ENCODE peak calls at places on chromosomes 5 and 9, in nine cellular contexts. H is activated CD8-positive, alpha-beta T cell treated with anti-CD3 and anti-CD28 coated beads for 36 hours; D is HFFc6; F is tibial nerve; Z is endothelial cell; B is Calu3; O is A549; N is foreskin fibroblast; E is cardiac fibroblast. K is an unnamed sample.

GRCh38 chr5:157464518-157465171 is 4.6 kb downstream of the NIPAL4 start:
- DNase-seq in H (peak), D (peak), F (peak), Z (no peak), B (peak), O (peak), N (peak), E (peak), K (no peak)

GRCh38 chr9:112299514-112299913 is 33.9 kb downstream of the PTBP3 start:
- DNase-seq in H (no peak), D (no peak), F (no peak), Z (no peak), B (no peak), O (peak), N (peak), E (peak), K (no peak)

GRCh38 chr5:135745897-135746500 is 88.5 kb upstream of the SLC25A48 start:
- DNase-seq in H (no peak), D (no peak), F (no peak), Z (no peak), B (no peak), O (no peak), N (no peak), E (no peak), K (no peak)

GRCh38 chr5:42230839-42231238 is 192.4 kb upstream of the GHR start:
- DNase-seq in H (no peak), D (no peak), F (no peak), Z (no peak), B (no peak), O (no peak), N (no peak), E (no peak), K (no peak)

GRCh38 chr5:19401032-19401431 is 587.0 kb downstream of the CDH18 start:
- DNase-seq in H (no peak), D (no peak), F (no peak), Z (no peak), B (no peak), O (no peak), N (no peak), E (no peak), K (no peak)

GRCh38 chr5:6850033-6850432 is 136.8 kb downstream of the TENT4A start:
- DNase-seq in H (peak), D (no peak), F (no peak), Z (no peak), B (no peak), O (no peak), N (no peak), E (no peak), K (no peak)

GRCh38 chr9:130616451-130616850 is 37.1 kb downstream of the FUBP3 start:
- DNase-seq in H (no peak), D (no peak), F (no peak), Z (peak), B (no peak), O (no peak), N (no peak), E (no peak), K (no peak)

GRCh38 chr9:72586388-72587160 is 65.2 kb downstream of the TMC1 start:
- DNase-seq in H (peak), D (peak), F (no peak), Z (no peak), B (peak), O (peak), N (peak), E (peak), K (no peak)

GRCh38 chr9:16138961-16139441 is 586.2 kb downstream of the CCDC171 start:
- DNase-seq in H (no peak), D (peak), F (peak), Z (no peak), B (no peak), O (no peak), N (peak), E (peak), K (no peak)

GRCh38 chr9:81560851-81561732 is 128.3 kb downstream of the TLE1 start:
- DNase-seq in H (no peak), D (no peak), F (no peak), Z (no peak), B (no peak), O (no peak), N (no peak), E (no peak), K (no peak)

GRCh38 chr5:1130218-1130946 is 18.5 kb upstream of the SLC12A7 start:
- DNase-seq in H (no peak), D (no peak), F (no peak), Z (no peak), B (peak), O (no peak), N (no peak), E (no peak), K (no peak)

GRCh38 chr5:135245521-135246499 is 153.2 kb downstream of the MACROH2A1 start:
- DNase-seq in H (no peak), D (peak), F (no peak), Z (peak), B (peak), O (peak), N (peak), E (peak), K (no peak)

GRCh38 chr9:29806941-29807625 is 2233.8 kb upstream of the C9orf72 start:
- DNase-seq in H (no peak), D (peak), F (no peak), Z (no peak), B (no peak), O (no peak), N (no peak), E (no peak), K (no peak)

GRCh38 chr9:95517559-95517933 is 775 bp upstream of the PTCH1 start:
- DNase-seq in H (no peak), D (no peak), F (no peak), Z (no peak), B (no peak), O (no peak), N (no peak), E (no peak), K (no peak)
- TF ChIP-seq CTCF in H (no peak), D (no peak), F (no peak), Z (no peak), B (no peak), O (no peak), N (no peak), E (no peak), K (no peak)

GRCh38 chr5:132489871-132490483 is 596 bp downstream of the IRF1 start:
- DNase-seq in H (peak), D (no peak), F (no peak), Z (no peak), B (no peak), O (peak), N (peak), E (peak), K (no peak)
- TF ChIP-seq CTCF in H (no peak), D (no peak), F (no peak), Z (peak), B (peak), O (peak), N (peak), E (no peak), K (no peak)

DNA sequence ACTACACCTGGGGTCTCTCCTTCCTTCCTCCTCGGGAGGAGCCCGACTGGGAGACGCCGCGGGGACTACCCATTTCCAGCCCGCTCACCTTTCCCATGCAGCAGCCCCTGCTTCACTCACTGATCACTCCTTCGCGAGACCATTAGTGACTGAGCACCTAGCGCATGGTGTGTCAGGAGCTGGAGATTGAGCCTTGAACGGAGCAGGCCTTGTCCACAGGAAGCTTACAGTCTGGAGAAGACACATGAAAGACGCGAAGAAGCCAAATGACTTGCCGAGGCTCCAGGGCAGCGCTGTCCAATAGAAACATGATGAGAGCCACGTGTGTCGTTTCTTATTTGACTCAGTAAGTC is 283 bp upstream of the CFAP90 start:
- DNase-seq in H (no peak), D (no peak), F (no peak), Z (no peak), B (no peak), O (no peak), N (no peak), E (no peak), K (no peak)
- TF ChIP-seq CTCF in H (no peak), D (no peak), F (no peak), Z (no peak), B (no peak), O (no peak), N (no peak), E (no peak), K (no peak)

DNA sequence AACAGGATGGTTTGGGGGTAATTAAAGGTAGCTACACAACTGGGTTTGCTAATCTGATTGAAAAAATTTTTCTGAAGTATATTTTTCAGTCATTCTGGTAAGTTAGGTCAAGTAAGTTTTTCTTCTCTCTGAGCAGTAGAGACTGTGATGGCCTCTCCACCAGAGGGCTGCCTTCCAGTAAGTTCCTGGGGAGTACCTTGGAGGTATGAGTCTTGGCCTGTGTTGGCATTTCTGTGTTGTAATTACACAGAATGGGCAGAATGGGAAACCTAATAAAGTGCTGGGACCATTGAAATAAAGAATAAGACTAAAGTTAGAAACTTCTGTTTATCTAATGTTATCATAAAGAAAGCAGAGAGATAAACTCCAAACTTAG is 430.8 kb downstream of the ARHGEF28 start:
- DNase-seq in H (no peak), D (peak), F (no peak), Z (no peak), B (peak), O (peak), N (no peak), E (peak), K (no peak)
- TF ChIP-seq CTCF in H (no peak), D (peak), F (no peak), Z (no peak), B (peak), O (peak), N (peak), E (peak), K (no peak)